ENCODE peak calls at places on chromosomes 2 and 18, in seven cellular contexts. V is RWPE1; N is stimulated activated CD4-positive, alpha-beta T cell treated with anti-CD3 and anti-CD28 coated beads, Interleukin-2, amount 100 ng/mL, for 24 hours; E is CD8-positive, alpha-beta T cell; S is T-helper 9 cell; T is cardiac muscle cell; O is activated T-helper 1 cell treated with Interleukin-2 at 50 U/mL for 16 hours. F is an unnamed sample.

GRCh38 chr2:55096586-55096985 is 46.3 kb upstream of the RTN4 start:
- DNase-seq in V (no peak), N (no peak), E (no peak), S (no peak), T (no peak), O (no peak), F (no peak)

GRCh38 chr2:50693285-50693684 is 338.6 kb downstream of the NRXN1 start:
- DNase-seq in V (no peak), N (no peak), E (no peak), S (no peak), T (no peak), O (no peak), F (no peak)

GRCh38 chr2:238418999-238419546 is 7.7 kb upstream of the ASB1 start:
- DNase-seq in V (no peak), N (no peak), E (no peak), S (no peak), T (no peak), O (no peak), F (no peak)

GRCh38 chr2:240482141-240482540 is 46.7 kb downstream of the GPC1 start:
- DNase-seq in V (no peak), N (no peak), E (no peak), S (no peak), T (no peak), O (no peak), F (no peak)

GRCh38 chr2:239685556-239685955 is 284.7 kb upstream of the HDAC4 start:
- DNase-seq in V (no peak), N (no peak), E (no peak), S (no peak), T (no peak), O (no peak), F (no peak)

GRCh38 chr2:66691199-66691975 is 256.5 kb downstream of the MEIS1 start:
- DNase-seq in V (no peak), N (no peak), E (no peak), S (no peak), T (no peak), O (no peak), F (no peak)

GRCh38 chr2:191740016-191740419 is 62.1 kb downstream of the NABP1 start:
- DNase-seq in V (no peak), N (peak), E (peak), S (peak), T (no peak), O (peak), F (peak)

GRCh38 chr2:149597050-149598013 is 9.8 kb upstream of the MMADHC start:
- DNase-seq in V (peak), N (peak), E (peak), S (peak), T (peak), O (peak), F (peak)

GRCh38 chr18:80006726-80007125 is 18.4 kb upstream of the TXNL4A start:
- DNase-seq in V (no peak), N (no peak), E (no peak), S (no peak), T (no peak), O (no peak), F (no peak)

GRCh38 chr2:124921221-124921620 is 896.1 kb downstream of the CNTNAP5 start:
- DNase-seq in V (no peak), N (no peak), E (no peak), S (no peak), T (no peak), O (no peak), F (no peak)

GRCh38 chr2:207167129-207167923 is 1.6 kb upstream of the KLF7 start:
- DNase-seq in V (no peak), N (no peak), E (no peak), S (no peak), T (peak), O (no peak), F (no peak)

GRCh38 chr2:127045792-127046501 is 61.0 kb downstream of the BIN1 start:
- DNase-seq in V (no peak), N (no peak), E (no peak), S (no peak), T (no peak), O (no peak), F (no peak)

F was measured in central memory CD4-positive, alpha-beta T cell.